ENCODE peak calls at places on chromosomes 13 and 19, in nine cellular contexts. L, J, Q, B, D, A, X, T and Z are unnamed samples. For H3K36me3, the result is how much of the 10 kb centered on the place peaks cover.

GRCh38 chr19:46766569-46767317 is 20.5 kb upstream of the STRN4 start:
- DNase-seq in L (peak), J (peak), Q (no peak), B (no peak), D (no peak), A (no peak), X (peak), T (no peak), Z (peak)

GRCh38 chr19:54095136-54095858 is 5.3 kb downstream of the OSCAR start:
- DNase-seq in L (no peak), J (no peak), Q (no peak), B (peak), D (no peak), A (no peak), X (no peak), T (no peak), Z (no peak)

GRCh38 chr13:44790289-44790688 is 199.0 kb downstream of the NUFIP1 start:
- DNase-seq in L (peak), J (no peak), Q (no peak), B (no peak), D (no peak), A (no peak), X (no peak), T (no peak), Z (no peak)

GRCh38 chr13:110713981-110714797 is 689 bp downstream of the ING1 start:
- DNase-seq in L (peak), J (no peak), Q (no peak), B (peak), D (peak), A (peak), X (peak), T (no peak), Z (peak)

GRCh38 chr19:45507864-45508680 is 793 bp downstream of the VASP start:
- DNase-seq in L (peak), J (peak), Q (no peak), B (peak), D (peak), A (peak), X (peak), T (no peak), Z (peak)

GRCh38 chr13:98254541-98254940 is 77.5 kb upstream of the RNF113B start:
- DNase-seq in L (no peak), J (no peak), Q (no peak), B (no peak), D (no peak), A (no peak), X (no peak), T (no peak), Z (no peak)

GRCh38 chr19:12801466-12802266 is at the start of the genes PRDX2 and THSD8:
- DNase-seq in L (peak), J (peak), Q (no peak), B (peak), D (no peak), A (peak), X (peak), T (no peak), Z (peak)

GRCh38 chr13:24173775-24174174 is 13.3 kb downstream of the SPATA13 start:
- DNase-seq in L (no peak), J (no peak), Q (no peak), B (no peak), D (no peak), A (no peak), X (no peak), T (no peak), Z (no peak)

GRCh38 chr19:57682226-57682766 is 519 bp downstream of the ZNF551 start:
- DNase-seq in L (no peak), J (no peak), Q (no peak), B (no peak), D (no peak), A (no peak), X (no peak), T (no peak), Z (no peak)

GRCh38 chr13:45584816-45585215 is 30.7 kb downstream of the ERICH6B start:
- DNase-seq in L (no peak), J (peak), Q (peak), B (no peak), D (no peak), A (no peak), X (no peak), T (no peak), Z (no peak)

GRCh38 chr13:24192036-24192810 is 31.7 kb downstream of the SPATA13 start:
- DNase-seq in L (no peak), J (no peak), Q (no peak), B (no peak), D (no peak), A (no peak), X (no peak), T (peak), Z (no peak)

GRCh38 chr13:98221234-98221633 is 44.2 kb upstream of the RNF113B start:
- DNase-seq in L (no peak), J (no peak), Q (no peak), B (no peak), D (no peak), A (no peak), X (no peak), T (no peak), Z (no peak)

GRCh38 chr13:33349314-33349995 is 63.9 kb upstream of the STARD13 start:
- DNase-seq in L (no peak), J (no peak), Q (no peak), B (no peak), D (no peak), A (no peak), X (no peak), T (no peak), Z (peak)

GRCh38 chr19:2446390-2446789 is 10.4 kb downstream of the LMNB2 start:
- DNase-seq in L (no peak), J (no peak), Q (no peak), B (peak), D (no peak), A (no peak), X (peak), T (no peak), Z (no peak)

GRCh38 chr13:57443494-57443893 is 188.1 kb upstream of the PCDH17 start:
- DNase-seq in L (no peak), J (no peak), Q (no peak), B (no peak), D (no peak), A (no peak), X (no peak), T (no peak), Z (no peak)

GRCh38 chr13:24922390-24923304 is 158.7 kb downstream of the RNF17 start:
- DNase-seq in L (peak), J (peak), Q (peak), B (peak), D (peak), A (peak), X (peak), T (peak), Z (peak)

GRCh38 chr13:113848020-113848419 is 15.9 kb downstream of the GAS6 start:
- DNase-seq in L (no peak), J (no peak), Q (no peak), B (no peak), D (no peak), A (no peak), X (no peak), T (no peak), Z (no peak)

GRCh38 chr13:49259586-49259985 is 11.9 kb downstream of the CDADC1 start:
- DNase-seq in L (no peak), J (no peak), Q (no peak), B (no peak), D (no peak), A (no peak), X (no peak), T (no peak), Z (no peak)

GRCh38 chr13:57666131-57666530 is 34.6 kb downstream of the PCDH17 start:
- DNase-seq in L (no peak), J (no peak), Q (no peak), B (no peak), D (no peak), A (no peak), X (no peak), T (no peak), Z (no peak)

GRCh38 chr19:35938282-35939224 is 2.4 kb downstream of the LRFN3 start:
- DNase-seq in L (no peak), J (no peak), Q (no peak), B (no peak), D (no peak), A (no peak), X (no peak), T (no peak), Z (no peak)

GRCh38 chr19:53057904-53058579 is 13.5 kb downstream of the ERVV-2 start:
- DNase-seq in L (no peak), J (no peak), Q (no peak), B (peak), D (no peak), A (peak), X (no peak), T (no peak), Z (no peak)

GRCh38 chr13:44487989-44488388 is 88.1 kb downstream of the TSC22D1 start:
- DNase-seq in L (no peak), J (no peak), Q (no peak), B (no peak), D (no peak), A (no peak), X (no peak), T (no peak), Z (no peak)

GRCh38 chr19:5694952-5695648 is 5.0 kb downstream of the RPL36 start:
- DNase-seq in L (no peak), J (no peak), Q (no peak), B (no peak), D (no peak), A (no peak), X (no peak), T (no peak), Z (no peak)
- TF ChIP-seq POLR2A in L (no peak), J (no peak), Q (no peak), B (no peak), D (no peak), A (no peak), X (no peak), T (no peak), Z (no peak)

GRCh38 chr19:6424190-6424938 is at the start of gene KHSRP:
- DNase-seq in L (no peak), J (peak), Q (no peak), B (peak), D (no peak), A (no peak), X (no peak), T (no peak), Z (no peak)
- TF ChIP-seq POLR2AphosphoS5 in L (peak), J (peak), Q (peak), B (peak), D (peak), A (no peak), X (peak), T (peak), Z (peak)

DNA sequence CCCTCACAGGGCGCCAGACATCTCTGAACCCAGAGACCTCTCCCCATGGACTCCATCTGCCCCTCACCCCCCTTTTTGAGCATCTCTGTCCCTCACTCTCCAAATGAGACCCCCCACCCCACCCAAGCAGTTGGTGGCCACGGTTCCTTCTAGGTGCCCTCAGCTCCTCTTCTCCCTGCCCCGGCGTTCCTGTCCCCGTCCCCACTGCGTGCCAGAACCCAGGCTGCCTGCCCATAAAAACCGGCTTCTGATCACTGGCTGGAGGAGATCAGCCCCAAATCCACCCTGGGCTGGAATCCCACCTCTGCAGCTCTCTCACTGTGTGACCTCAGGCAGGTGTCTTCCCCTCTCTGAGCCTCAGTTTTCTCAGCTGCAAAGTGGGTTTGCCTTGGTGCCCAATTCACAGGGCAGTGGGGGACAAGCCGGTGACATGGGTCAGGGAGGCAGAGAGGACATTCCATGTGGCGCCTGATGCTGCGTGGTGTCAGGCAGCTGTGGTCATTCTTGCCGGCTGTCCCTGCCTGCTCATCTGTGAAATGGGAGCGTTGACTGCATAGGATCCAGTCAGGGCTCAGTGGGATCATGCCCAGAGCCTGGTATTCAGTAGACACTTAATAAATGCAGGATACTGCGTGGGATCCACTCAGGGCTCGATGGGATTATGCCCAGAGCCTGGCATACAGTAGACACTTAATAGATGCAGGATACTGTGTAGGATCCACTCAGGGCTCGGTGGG is 25.5 kb downstream of the SMIM24 start:
- DNase-seq in L (no peak), J (no peak), Q (no peak), B (no peak), D (no peak), A (no peak), X (no peak), T (no peak), Z (no peak)
- H3K36me3 ChIP-seq in L (half or more), J (half or more), Q (under half), B (half or more), D (under half), A (under half), X (half or more), T (under half), Z (under half)

GRCh38 chr19:37719111-37719926 is at the start of gene ZNF607:
- DNase-seq in L (peak), J (peak), Q (peak), B (peak), D (peak), A (peak), X (peak), T (peak), Z (peak)
- TF ChIP-seq POLR2A in L (no peak), J (peak), Q (no peak), B (no peak), D (no peak), A (peak), X (no peak), T (no peak), Z (peak)

DNA sequence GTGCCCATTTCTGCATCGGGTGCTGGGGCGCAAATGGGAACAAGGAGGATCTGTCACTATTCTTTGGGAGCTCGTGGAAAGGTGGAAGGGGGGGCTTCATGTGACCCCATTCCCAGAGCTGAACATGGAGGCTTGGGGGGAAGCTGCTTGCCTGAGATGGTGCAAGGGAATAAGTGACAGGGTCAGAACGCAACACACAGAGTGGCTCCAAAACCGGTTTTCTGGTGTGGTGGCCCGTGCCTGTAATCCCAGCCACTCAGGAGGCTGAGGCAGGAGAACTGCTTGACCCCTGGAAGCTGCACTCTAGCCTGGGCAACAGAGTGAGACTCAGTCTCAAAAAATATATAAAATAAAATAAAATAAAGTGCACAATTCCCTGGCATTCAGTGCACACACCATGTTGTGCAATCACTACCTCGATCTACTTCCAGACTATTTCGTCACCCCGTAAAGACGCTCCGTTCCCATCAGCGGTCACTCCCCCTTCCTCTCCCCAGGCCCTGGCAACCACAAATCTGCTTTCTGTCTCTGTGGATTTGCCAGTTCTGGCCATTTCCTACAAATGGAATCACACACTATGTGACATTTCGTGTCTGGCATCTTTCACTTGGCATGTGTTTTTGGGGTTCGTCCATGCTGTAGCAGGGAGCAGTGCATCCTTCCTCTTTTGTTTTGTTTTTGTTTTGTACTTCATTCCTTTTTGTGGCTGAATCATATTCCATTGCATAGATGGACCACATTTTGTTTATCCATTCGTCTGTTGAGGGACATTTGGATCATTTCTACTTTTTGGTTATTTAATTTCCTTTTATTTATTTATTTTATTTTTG is 18.3 kb upstream of the COMP start:
- DNase-seq in L (peak), J (no peak), Q (no peak), B (no peak), D (peak), A (peak), X (no peak), T (no peak), Z (peak)
- TF ChIP-seq POLR2AphosphoS5 in L (peak), J (no peak), Q (no peak), B (peak), D (peak), A (peak), X (peak), T (peak), Z (peak)